ENCODE peak calls at places on chromosome 13, in six cellular contexts. M, Z, L, R, K and E are unnamed samples.

GRCh38 chr13:113088691-113089020 is 16.9 kb upstream of the F7 start:
- DNase-seq in M (no peak), Z (no peak), L (no peak), R (no peak), K (no peak), E (no peak)

GRCh38 chr13:101289764-101290163 is 126.5 kb downstream of the NALCN start:
- DNase-seq in M (no peak), Z (peak), L (peak), R (no peak), K (no peak), E (peak)

GRCh38 chr13:28100149-28101121 is at the start of gene FLT3:
- DNase-seq in M (no peak), Z (no peak), L (peak), R (no peak), K (no peak), E (no peak)

GRCh38 chr13:99989376-99990044 is 7.9 kb downstream of the ZIC2 start:
- DNase-seq in M (no peak), Z (no peak), L (no peak), R (no peak), K (no peak), E (no peak)

GRCh38 chr13:73341748-73342147 is 282.9 kb downstream of the KLF5 start:
- DNase-seq in M (no peak), Z (no peak), L (peak), R (no peak), K (no peak), E (no peak)

GRCh38 chr13:112750570-112750969 is 60.7 kb downstream of the ATP11A start:
- DNase-seq in M (no peak), Z (no peak), L (no peak), R (no peak), K (no peak), E (no peak)

GRCh38 chr13:76976488-76976887 is 15.4 kb upstream of the CLN5 start:
- DNase-seq in M (no peak), Z (no peak), L (no peak), R (no peak), K (no peak), E (no peak)

GRCh38 chr13:26950968-26951367 is 190.4 kb upstream of the GPR12 start:
- DNase-seq in M (no peak), Z (no peak), L (no peak), R (no peak), K (no peak), E (no peak)

GRCh38 chr13:42990991-42991891 is 800 bp downstream of the EPSTI1 start:
- DNase-seq in M (no peak), Z (no peak), L (no peak), R (no peak), K (no peak), E (no peak)

GRCh38 chr13:106548064-106548696 is 12.7 kb upstream of the EFNB2 start:
- DNase-seq in M (no peak), Z (no peak), L (no peak), R (no peak), K (no peak), E (no peak)

GRCh38 chr13:102289606-102290005 is 112.2 kb downstream of the FGF14 start:
- DNase-seq in M (no peak), Z (no peak), L (no peak), R (no peak), K (no peak), E (no peak)

GRCh38 chr13:100818706-100819105 is 144.1 kb upstream of the TMTC4 start:
- DNase-seq in M (no peak), Z (no peak), L (no peak), R (no peak), K (peak), E (no peak)

GRCh38 chr13:48144413-48145035 is 49.6 kb upstream of the MED4 start:
- DNase-seq in M (no peak), Z (no peak), L (peak), R (no peak), K (peak), E (no peak)

GRCh38 chr13:92781965-92782364 is 444.6 kb upstream of the GPC6 start:
- DNase-seq in M (no peak), Z (no peak), L (no peak), R (no peak), K (no peak), E (no peak)

GRCh38 chr13:98141091-98141490 is 1.8 kb upstream of the FARP1 start:
- DNase-seq in M (no peak), Z (no peak), L (no peak), R (no peak), K (no peak), E (no peak)

GRCh38 chr13:97231832-97232201 is 9.7 kb downstream of the MBNL2 start:
- DNase-seq in M (no peak), Z (no peak), L (no peak), R (no peak), K (no peak), E (no peak)

GRCh38 chr13:100673831-100674362 is 698 bp downstream of the TMTC4 start:
- DNase-seq in M (no peak), Z (peak), L (peak), R (peak), K (peak), E (peak)

GRCh38 chr13:48730971-48731658 is 77.4 kb downstream of the CYSLTR2 start:
- DNase-seq in M (no peak), Z (no peak), L (peak), R (no peak), K (no peak), E (no peak)

GRCh38 chr13:48297131-48297786 is 6.3 kb upstream of the RB1 start:
- DNase-seq in M (no peak), Z (no peak), L (no peak), R (no peak), K (no peak), E (no peak)

GRCh38 chr13:52921194-52921593 is 72.8 kb upstream of the PCDH8 start:
- DNase-seq in M (no peak), Z (no peak), L (no peak), R (no peak), K (no peak), E (no peak)

GRCh38 chr13:94330552-94331071 is 148.9 kb downstream of the DCT start:
- DNase-seq in M (no peak), Z (no peak), L (no peak), R (no peak), K (no peak), E (no peak)

GRCh38 chr13:113138792-113139551 is 16.4 kb downstream of the F10 start:
- DNase-seq in M (no peak), Z (no peak), L (no peak), R (no peak), K (no peak), E (no peak)

GRCh38 chr13:28229522-28229921 is 91.2 kb downstream of the PAN3 start:
- DNase-seq in M (no peak), Z (no peak), L (no peak), R (no peak), K (no peak), E (no peak)

GRCh38 chr13:32624441-32624840 is 38.2 kb downstream of the PDS5B start:
- DNase-seq in M (no peak), Z (no peak), L (no peak), R (no peak), K (no peak), E (no peak)

GRCh38 chr13:110555601-110556223 is 5.8 kb downstream of the RAB20 start:
- DNase-seq in M (no peak), Z (no peak), L (no peak), R (no peak), K (peak), E (no peak)

GRCh38 chr13:74129500-74130144 is 4.6 kb downstream of the KLF12 start:
- DNase-seq in M (no peak), Z (no peak), L (peak), R (no peak), K (no peak), E (no peak)

GRCh38 chr13:44141213-44141724 is 232.4 kb upstream of the SERP2 start:
- DNase-seq in M (no peak), Z (no peak), L (no peak), R (no peak), K (no peak), E (no peak)

GRCh38 chr13:25171517-25172302 is at the start of gene AMER2:
- DNase-seq in M (no peak), Z (peak), L (peak), R (no peak), K (no peak), E (peak)

GRCh38 chr13:22665531-22665930 is 515.2 kb upstream of the SGCG start:
- DNase-seq in M (no peak), Z (no peak), L (no peak), R (no peak), K (no peak), E (peak)

GRCh38 chr13:50244913-50245574 is 229.8 kb downstream of the KCNRG start:
- DNase-seq in M (peak), Z (no peak), L (peak), R (peak), K (peak), E (no peak)

GRCh38 chr13:19069684-19070397 is 111.8 kb downstream of the TUBA3C start:
- DNase-seq in M (no peak), Z (no peak), L (no peak), R (no peak), K (no peak), E (no peak)

GRCh38 chr13:98203641-98204326 is 26.7 kb upstream of the RNF113B start:
- DNase-seq in M (no peak), Z (no peak), L (no peak), R (no peak), K (no peak), E (no peak)